ENCODE peak calls at places on chromosomes 4 and X, in five cellular contexts. One of them, this sample, is unnamed.

GRCh38 chr4:188854451-188854850 is 715.2 kb downstream of the TRIML1 start:
- DNase-seq in EL: no peak
- DNase-seq in mesendoderm: no peak
- DNase-seq in A549: no peak
- DNase-seq in endothelial cell: no peak
- DNase-seq in this sample: no peak

GRCh38 chr4:4591071-4591470 is 49.2 kb upstream of the STX18 start:
- DNase-seq in endothelial cell: no peak
- DNase-seq in EL: no peak
- DNase-seq in A549: no peak
- DNase-seq in mesendoderm: no peak
- DNase-seq in this sample: no peak

GRCh38 chr4:113094802-113095201 is 45.3 kb downstream of the ANK2 start:
- DNase-seq in mesendoderm: peak; percentile 64
- DNase-seq in A549: peak; percentile 8
- DNase-seq in EL: no peak
- DNase-seq in endothelial cell: no peak
- DNase-seq in this sample: peak; percentile 26

GRCh38 chrX:10254746-10255145 is 98.0 kb downstream of the CLCN4 start:
- DNase-seq in EL: peak; percentile 6
- DNase-seq in A549: peak; percentile 20
- DNase-seq in endothelial cell: no peak
- DNase-seq in mesendoderm: peak; percentile 24
- DNase-seq in this sample: no peak

GRCh38 chr4:36269533-36269932 is 11.9 kb upstream of the DTHD1 start:
- DNase-seq in mesendoderm: no peak
- DNase-seq in EL: no peak
- DNase-seq in A549: no peak
- DNase-seq in endothelial cell: no peak
- DNase-seq in this sample: no peak

GRCh38 chrX:65196758-65197371 is 220.6 kb upstream of the ZC4H2 start:
- DNase-seq in mesendoderm: peak; percentile 96
- DNase-seq in A549: peak; percentile 1
- DNase-seq in endothelial cell: peak; percentile 58
- DNase-seq in EL: no peak
- DNase-seq in this sample: peak; percentile 53

GRCh38 chr4:8171941-8172924 is 13.6 kb upstream of the ABLIM2 start:
- DNase-seq in A549: no peak
- DNase-seq in mesendoderm: no peak
- DNase-seq in EL: no peak
- DNase-seq in endothelial cell: no peak
- DNase-seq in this sample: no peak

GRCh38 chr4:105900541-105900940 is 5.3 kb downstream of the NPNT start:
- DNase-seq in mesendoderm: no peak
- DNase-seq in endothelial cell: no peak
- DNase-seq in EL: no peak
- DNase-seq in A549: no peak
- DNase-seq in this sample: no peak

GRCh38 chr4:140092094-140092820 is 61.7 kb downstream of the MAML3 start:
- DNase-seq in endothelial cell: peak; percentile 36
- DNase-seq in EL: peak; percentile 17
- DNase-seq in mesendoderm: peak; percentile 98
- DNase-seq in A549: no peak
- DNase-seq in this sample: peak; percentile 41

GRCh38 chr4:150117629-150118028 is 39.4 kb downstream of the DCLK2 start:
- DNase-seq in A549: no peak
- DNase-seq in EL: no peak
- DNase-seq in endothelial cell: no peak
- DNase-seq in mesendoderm: no peak
- DNase-seq in this sample: no peak

GRCh38 chrX:79270401-79270800 is 96.7 kb downstream of the ITM2A start:
- DNase-seq in A549: no peak
- DNase-seq in mesendoderm: peak; percentile 59
- DNase-seq in endothelial cell: peak; percentile 43
- DNase-seq in EL: no peak
- DNase-seq in this sample: peak; percentile 4

GRCh38 chr4:85478576-85478975 is 3.6 kb downstream of the ARHGAP24 start:
- DNase-seq in endothelial cell: no peak
- DNase-seq in A549: no peak
- DNase-seq in EL: peak; percentile 85
- DNase-seq in mesendoderm: no peak
- DNase-seq in this sample: no peak

GRCh38 chrX:153981231-153981630 is 8.7 kb downstream of the TMEM187 start:
- DNase-seq in mesendoderm: no peak
- DNase-seq in EL: no peak
- DNase-seq in A549: no peak
- DNase-seq in endothelial cell: no peak
- DNase-seq in this sample: peak; percentile 65

GRCh38 chr4:14259926-14260325 is 632.4 kb upstream of the BOD1L1 start:
- DNase-seq in EL: no peak
- DNase-seq in endothelial cell: no peak
- DNase-seq in mesendoderm: no peak
- DNase-seq in A549: no peak
- DNase-seq in this sample: no peak

GRCh38 chr4:126604273-126604867 is 1028.4 kb upstream of the INTU start:
- DNase-seq in mesendoderm: peak; percentile 52
- DNase-seq in A549: peak; percentile 1
- DNase-seq in EL: peak; percentile 35
- DNase-seq in endothelial cell: peak; percentile 27
- DNase-seq in this sample: no peak

GRCh38 chr4:168474660-168475320 is 5.5 kb downstream of the DDX60L start:
- DNase-seq in A549: no peak
- DNase-seq in mesendoderm: no peak
- DNase-seq in endothelial cell: no peak
- DNase-seq in EL: no peak
- DNase-seq in this sample: no peak

GRCh38 chrX:30302957-30303356 is 6.2 kb downstream of the NR0B1 start:
- DNase-seq in endothelial cell: no peak
- DNase-seq in A549: no peak
- DNase-seq in mesendoderm: no peak
- DNase-seq in EL: peak; percentile 26
- DNase-seq in this sample: peak; percentile 13

GRCh38 chr4:40185830-40186664 is 10.8 kb upstream of the RHOH start:
- DNase-seq in mesendoderm: no peak
- DNase-seq in A549: no peak
- DNase-seq in endothelial cell: no peak
- DNase-seq in EL: no peak
- DNase-seq in this sample: no peak

GRCh38 chr4:113565702-113566012 is 195.9 kb downstream of the CAMK2D start:
- DNase-seq in mesendoderm: no peak
- DNase-seq in EL: no peak
- DNase-seq in A549: no peak
- DNase-seq in endothelial cell: no peak
- DNase-seq in this sample: no peak

GRCh38 chr4:52015366-52015765 is 4.8 kb downstream of the LRRC66 start:
- DNase-seq in A549: no peak
- DNase-seq in endothelial cell: no peak
- DNase-seq in EL: no peak
- DNase-seq in mesendoderm: peak; percentile 58
- DNase-seq in this sample: peak; percentile 32

GRCh38 chr4:133464311-133464710 is 315.2 kb downstream of the PCDH10 start:
- DNase-seq in endothelial cell: no peak
- DNase-seq in A549: no peak
- DNase-seq in EL: no peak
- DNase-seq in mesendoderm: no peak
- DNase-seq in this sample: no peak

GRCh38 chr4:118180776-118181175 is 146.5 kb downstream of the NDST3 start:
- DNase-seq in EL: peak; percentile 37
- DNase-seq in endothelial cell: no peak
- DNase-seq in A549: no peak
- DNase-seq in mesendoderm: no peak
- DNase-seq in this sample: no peak

GRCh38 chrX:78213331-78213730 is 73.9 kb upstream of the TAF9B start:
- DNase-seq in endothelial cell: no peak
- DNase-seq in EL: no peak
- DNase-seq in A549: no peak
- DNase-seq in mesendoderm: peak; percentile 83
- DNase-seq in this sample: no peak

GRCh38 chr4:65007841-65008439 is 598.7 kb upstream of the TECRL start:
- DNase-seq in endothelial cell: peak; percentile 40
- DNase-seq in A549: peak; percentile 2
- DNase-seq in EL: peak; percentile 45
- DNase-seq in mesendoderm: peak; percentile 70
- DNase-seq in this sample: peak; percentile 10

GRCh38 chrX:30950391-30950790 is 61.3 kb upstream of the TAB3 start:
- DNase-seq in EL: no peak
- DNase-seq in A549: no peak
- DNase-seq in mesendoderm: no peak
- DNase-seq in endothelial cell: no peak
- DNase-seq in this sample: no peak

GRCh38 chr4:38523524-38524448 is 140.2 kb upstream of the KLF3 start:
- DNase-seq in mesendoderm: no peak
- DNase-seq in endothelial cell: no peak
- DNase-seq in EL: no peak
- DNase-seq in A549: no peak
- DNase-seq in this sample: no peak

GRCh38 chr4:62640296-62640695 is 1440.2 kb downstream of the ADGRL3 start:
- DNase-seq in A549: no peak
- DNase-seq in mesendoderm: no peak
- DNase-seq in endothelial cell: no peak
- DNase-seq in EL: no peak
- DNase-seq in this sample: no peak

GRCh38 chr4:118729287-118730286 is 44.4 kb downstream of the METTL14 start:
- DNase-seq in EL: peak; percentile 73
- DNase-seq in mesendoderm: no peak
- DNase-seq in endothelial cell: no peak
- DNase-seq in A549: no peak
- DNase-seq in this sample: no peak

GRCh38 chrX:115949900-115950822 is 220.4 kb upstream of the AGTR2 start:
- DNase-seq in mesendoderm: peak; percentile 63
- DNase-seq in A549: no peak
- DNase-seq in endothelial cell: no peak
- DNase-seq in EL: no peak
- DNase-seq in this sample: peak; percentile 74

GRCh38 chrX:131778269-131779218 is 234.7 kb downstream of the OR13H1 start:
- DNase-seq in EL: no peak
- DNase-seq in endothelial cell: no peak
- DNase-seq in A549: peak; percentile 46
- DNase-seq in mesendoderm: peak; percentile 1
- DNase-seq in this sample: no peak

GRCh38 chr4:121156822-121157769 is 7.0 kb downstream of the TNIP3 start:
- DNase-seq in endothelial cell: peak; percentile 67
- DNase-seq in EL: peak; percentile 36
- DNase-seq in A549: peak; percentile 22
- DNase-seq in mesendoderm: peak; percentile 77
- DNase-seq in this sample: peak; percentile 61